ENCODE peak calls at places on chromosomes 4 and X, in four cellular contexts. E, P, O and T are unnamed samples. For H3K4me1, the result is how much of the 10 kb centered on the place peaks cover.

GRCh38 chr4:122000849-122001248 is 49.0 kb upstream of the TRPC3 start:
- DNase-seq in P (no peak), O (no peak), E (no peak), T (no peak)

GRCh38 chr4:105241456-105241855 is 94.8 kb downstream of the TET2 start:
- DNase-seq in O (no peak), P (no peak), E (peak), T (peak)

GRCh38 chr4:20253799-20254409 is 2.2 kb downstream of the SLIT2 start:
- DNase-seq in E (peak), P (no peak), O (peak), T (peak)

GRCh38 chr4:143184217-143184502 is 557 bp upstream of the USP38 start:
- DNase-seq in P (no peak), O (no peak), E (no peak), T (no peak)

GRCh38 chr4:125639182-125639621 is 324.4 kb downstream of the FAT4 start:
- DNase-seq in P (no peak), E (peak), O (peak), T (peak)

GRCh38 chr4:42570221-42570620 is 86.7 kb downstream of the ATP8A1 start:
- DNase-seq in O (peak), E (peak), P (no peak), T (peak)

GRCh38 chr4:41281038-41281634 is 24.4 kb downstream of the UCHL1 start:
- DNase-seq in E (no peak), O (peak), P (peak), T (no peak)

GRCh38 chr4:44931720-44932119 is 205.4 kb upstream of the GNPDA2 start:
- DNase-seq in P (no peak), E (no peak), O (no peak), T (no peak)

GRCh38 chr4:175298119-175298518 is 380.0 kb downstream of the ADAM29 start:
- DNase-seq in O (peak), E (no peak), P (no peak), T (no peak)

GRCh38 chrX:23493941-23494374 is 159.3 kb downstream of the PTCHD1 start:
- DNase-seq in P (no peak), E (no peak), O (peak), T (no peak)

GRCh38 chr4:30720656-30721352 is 635 bp downstream of the PCDH7 start:
- DNase-seq in P (no peak), E (peak), O (peak), T (peak)

GRCh38 chr4:112296949-112297483 is at the start of gene ALPK1:
- DNase-seq in E (no peak), P (peak), O (no peak), T (no peak)

GRCh38 chrX:56382278-56382677 is 150.1 kb downstream of the KLF8 start:
- DNase-seq in E (no peak), O (no peak), P (no peak), T (no peak)

GRCh38 chr4:83011779-83012630 is 1.4 kb upstream of the LIN54 start:
- DNase-seq in P (no peak), O (peak), E (peak), T (peak)

GRCh38 chrX:32176510-32176909 is 1034.8 kb downstream of the DMD start:
- DNase-seq in P (no peak), O (no peak), E (no peak), T (no peak)

GRCh38 chr4:6404611-6405416 is 67.6 kb downstream of the PPP2R2C start:
- DNase-seq in E (no peak), O (peak), P (no peak), T (no peak)

GRCh38 chr4:27218013-27218412 is 357.4 kb downstream of the STIM2 start:
- DNase-seq in P (no peak), O (no peak), E (no peak), T (no peak)

GRCh38 chrX:122565952-122566351 is 618.1 kb upstream of the GRIA3 start:
- DNase-seq in O (peak), P (no peak), E (peak), T (no peak)

GRCh38 chrX:46730765-46731164 is 28.2 kb downstream of the SLC9A7 start:
- DNase-seq in O (no peak), E (no peak), P (no peak), T (no peak)

GRCh38 chrX:77527233-77528001 is 80.2 kb downstream of the FGF16 start:
- DNase-seq in O (peak), E (peak), P (no peak), T (peak)

GRCh38 chrX:119672252-119672825 is 20.6 kb downstream of the SEPTIN6 start:
- DNase-seq in O (no peak), E (no peak), P (no peak), T (no peak)

GRCh38 chrX:134460005-134460860 is at the start of gene HPRT1:
- DNase-seq in P (peak), E (peak), O (peak), T (peak)

GRCh38 chr4:183455431-183456145 is 11.2 kb downstream of the CDKN2AIP start:
- DNase-seq in O (no peak), P (no peak), E (no peak), T (no peak)

GRCh38 chrX:9528498-9528897 is 63.6 kb downstream of the TBL1X start:
- DNase-seq in P (no peak), E (no peak), O (no peak), T (no peak)
- H3K27ac ChIP-seq in P (no peak), E (no peak), O (no peak), T (no peak)

GRCh38 chr4:153252122-153252521 is 47.9 kb downstream of the TRIM2 start:
- DNase-seq in O (no peak), E (no peak), P (no peak), T (no peak)

GRCh38 chr4:153257966-153258365 is 53.7 kb downstream of the TRIM2 start:
- DNase-seq in O (peak), P (no peak), E (no peak), T (no peak)

GRCh38 chr4:153257151-153257620 is 52.9 kb downstream of the TRIM2 start:
- DNase-seq in O (peak), P (no peak), E (no peak), T (peak)

GRCh38 chr4:153258750-153259149 is 54.5 kb downstream of the TRIM2 start:
- DNase-seq in P (no peak), E (no peak), O (no peak), T (no peak)

GRCh38 chr4:153255233-153255632 is 51.0 kb downstream of the TRIM2 start:
- DNase-seq in P (no peak), O (no peak), E (no peak), T (no peak)
- H3K4me1 ChIP-seq in P (under half), O (under half), E (under half), T (under half)

GRCh38 chr4:54723786-54724185 is 66.0 kb downstream of the KIT start:
- DNase-seq in P (no peak), O (no peak), E (no peak), T (no peak)
- H3K27ac ChIP-seq in P (no peak), O (no peak), E (no peak), T (no peak)

GRCh38 chr4:4857001-4857808 is 2.3 kb upstream of the MSX1 start:
- DNase-seq in E (no peak), O (peak), P (no peak), T (no peak)

GRCh38 chr4:4855293-4856070 is 4.0 kb upstream of the MSX1 start:
- DNase-seq in O (peak), E (no peak), P (no peak), T (peak)

GRCh38 chr4:4854649-4855292 is 4.7 kb upstream of the MSX1 start:
- DNase-seq in E (no peak), O (peak), P (no peak), T (no peak)

GRCh38 chr4:4857809-4858508 is 1.5 kb upstream of the MSX1 start:
- DNase-seq in O (peak), E (no peak), P (no peak), T (no peak)

GRCh38 chr4:4856071-4857000 is 3.1 kb upstream of the MSX1 start:
- DNase-seq in O (peak), E (no peak), P (no peak), T (no peak)
- H3K4me1 ChIP-seq in O (under half), E (half or more), P (under half), T (under half)

DNA sequence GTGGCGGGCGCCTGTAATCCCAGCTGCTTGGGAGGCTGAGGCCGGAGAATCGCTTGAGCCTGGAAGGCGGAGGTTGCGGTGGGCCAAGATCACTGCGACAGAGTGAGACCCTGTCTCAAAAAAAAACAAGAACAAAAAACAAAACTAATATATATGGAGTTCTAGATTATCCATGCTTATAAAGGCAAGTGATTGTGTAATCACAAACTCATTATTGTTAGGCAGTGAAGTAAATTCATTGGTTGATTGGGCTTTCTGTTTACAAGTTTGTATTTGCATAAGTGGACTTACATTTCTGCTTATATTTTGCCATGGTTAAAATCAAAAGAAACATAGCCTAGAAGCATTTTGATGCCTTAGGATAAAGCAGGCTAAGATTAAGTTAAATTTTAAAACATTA is 2.5 kb upstream of the UBE2D3 start:
- DNase-seq in P (no peak), E (no peak), O (no peak), T (no peak)
- H3K27ac ChIP-seq in P (no peak), E (peak), O (no peak), T (no peak)

GRCh38 chr4:8201341-8201781 is 2.3 kb downstream of the SH3TC1 start:
- DNase-seq in O (no peak), E (peak), P (no peak), T (no peak)
- H3K4me1 ChIP-seq in O (under half), E (half or more), P (under half), T (under half)

GRCh38 chr4:8084031-8084660 is 74.5 kb downstream of the ABLIM2 start:
- DNase-seq in P (no peak), O (no peak), E (no peak), T (no peak)
- H3K27ac ChIP-seq in P (no peak), O (no peak), E (no peak), T (no peak)

DNA sequence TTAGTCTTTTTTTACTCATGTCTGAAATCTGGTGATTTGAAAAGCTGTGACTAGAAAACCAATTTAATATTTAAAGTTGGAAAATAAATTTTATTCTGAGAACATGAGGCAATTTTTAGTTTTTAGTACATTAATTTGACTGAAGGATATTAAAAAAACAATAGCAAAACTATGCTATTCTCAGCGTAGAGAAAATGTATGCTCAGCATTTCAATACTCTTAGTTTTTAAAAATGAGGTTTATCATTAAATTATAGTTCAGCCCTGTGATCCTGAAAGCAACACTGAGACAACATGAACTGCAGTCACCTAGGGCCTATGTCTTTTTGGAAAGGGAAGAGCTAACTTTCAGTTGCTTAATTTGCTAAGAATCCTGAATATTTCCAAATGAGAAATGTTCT is 9.5 kb downstream of the GALNT7 start:
- DNase-seq in O (no peak), E (no peak), P (no peak), T (no peak)
- H3K4me1 ChIP-seq in O (under half), E (under half), P (under half), T (under half)